ENCODE peak calls at places on chromosomes 3 and 15, in five cellular contexts. One of them, this sample, is unnamed.

GRCh38 chr3:129793356-129793755 is 100.2 kb downstream of the TMCC1 start:
- DNase-seq in HEK293T: no peak
- DNase-seq in HepG2: peak
- DNase-seq in H1: no peak
- DNase-seq in GM12878: no peak
- DNase-seq in this sample: no peak

GRCh38 chr15:73153447-73153846 is 101.2 kb downstream of the NEO1 start:
- DNase-seq in H1: no peak
- DNase-seq in GM12878: no peak
- DNase-seq in HepG2: no peak
- DNase-seq in HEK293T: no peak
- DNase-seq in this sample: no peak

GRCh38 chr3:5186089-5186853 is 1.2 kb upstream of the EDEM1 start:
- DNase-seq in GM12878: no peak
- DNase-seq in H1: no peak
- DNase-seq in HEK293T: no peak
- DNase-seq in HepG2: no peak
- DNase-seq in this sample: no peak

GRCh38 chr3:64489361-64490044 is 198.3 kb downstream of the ADAMTS9 start:
- DNase-seq in GM12878: no peak
- DNase-seq in HepG2: no peak
- DNase-seq in H1: peak
- DNase-seq in HEK293T: peak
- DNase-seq in this sample: peak

GRCh38 chr15:63086271-63086670 is 35.4 kb upstream of the LACTB start:
- DNase-seq in HEK293T: no peak
- DNase-seq in GM12878: no peak
- DNase-seq in HepG2: no peak
- DNase-seq in H1: no peak
- DNase-seq in this sample: no peak

GRCh38 chr3:184299488-184300376 is 691 bp downstream of the PSMD2 start:
- DNase-seq in HEK293T: no peak
- DNase-seq in GM12878: no peak
- DNase-seq in HepG2: no peak
- DNase-seq in H1: no peak
- DNase-seq in this sample: no peak

GRCh38 chr3:152258448-152259302 is 10.1 kb upstream of the MBNL1 start:
- DNase-seq in HEK293T: no peak
- DNase-seq in GM12878: no peak
- DNase-seq in HepG2: peak
- DNase-seq in H1: no peak
- DNase-seq in this sample: no peak

GRCh38 chr15:66151809-66152208 is 101.7 kb downstream of the MEGF11 start:
- DNase-seq in HepG2: no peak
- DNase-seq in GM12878: no peak
- DNase-seq in H1: no peak
- DNase-seq in HEK293T: no peak
- DNase-seq in this sample: no peak

GRCh38 chr3:42118762-42119361 is 27.7 kb downstream of the TRAK1 start:
- DNase-seq in H1: no peak
- DNase-seq in HepG2: peak
- DNase-seq in GM12878: peak
- DNase-seq in HEK293T: peak
- DNase-seq in this sample: peak

GRCh38 chr3:168341192-168341816 is 245.6 kb upstream of the GOLIM4 start:
- DNase-seq in HepG2: no peak
- DNase-seq in HEK293T: no peak
- DNase-seq in GM12878: no peak
- DNase-seq in H1: no peak
- DNase-seq in this sample: no peak

GRCh38 chr3:177528306-177529070 is 331.2 kb upstream of the TBL1XR1 start:
- DNase-seq in HEK293T: no peak
- DNase-seq in GM12878: no peak
- DNase-seq in H1: no peak
- DNase-seq in HepG2: no peak
- DNase-seq in this sample: no peak

GRCh38 chr3:187966636-187967035 is 187.3 kb upstream of the LPP start:
- DNase-seq in HepG2: no peak
- DNase-seq in H1: no peak
- DNase-seq in GM12878: no peak
- DNase-seq in HEK293T: no peak
- DNase-seq in this sample: no peak

GRCh38 chr3:171122212-171122611 is 95.7 kb upstream of the SLC2A2 start:
- DNase-seq in H1: no peak
- DNase-seq in HepG2: no peak
- DNase-seq in HEK293T: no peak
- DNase-seq in GM12878: no peak
- DNase-seq in this sample: no peak

GRCh38 chr3:143337387-143337786 is 217.8 kb downstream of the CHST2 start:
- DNase-seq in HEK293T: no peak
- DNase-seq in GM12878: no peak
- DNase-seq in HepG2: no peak
- DNase-seq in H1: no peak
- DNase-seq in this sample: no peak

GRCh38 chr3:69009559-69010410 is 3.7 kb downstream of the EOGT start:
- DNase-seq in GM12878: no peak
- DNase-seq in H1: no peak
- DNase-seq in HepG2: no peak
- DNase-seq in HEK293T: no peak
- DNase-seq in this sample: peak

GRCh38 chr3:126056681-126057546 is 27.0 kb downstream of the SLC41A3 start:
- DNase-seq in GM12878: no peak
- DNase-seq in H1: no peak
- DNase-seq in HepG2: peak
- DNase-seq in HEK293T: peak
- DNase-seq in this sample: no peak

GRCh38 chr3:47949979-47950378 is 66.2 kb downstream of the MAP4 start:
- DNase-seq in GM12878: no peak
- DNase-seq in H1: no peak
- DNase-seq in HEK293T: no peak
- DNase-seq in HepG2: peak
- DNase-seq in this sample: no peak

GRCh38 chr3:47954562-47954961 is 61.7 kb downstream of the MAP4 start:
- DNase-seq in HEK293T: no peak
- DNase-seq in HepG2: peak
- DNase-seq in GM12878: no peak
- DNase-seq in H1: no peak
- DNase-seq in this sample: no peak

GRCh38 chr3:47950453-47950852 is 65.8 kb downstream of the MAP4 start:
- DNase-seq in H1: no peak
- DNase-seq in HepG2: no peak
- DNase-seq in HEK293T: no peak
- DNase-seq in GM12878: no peak
- DNase-seq in this sample: no peak
- TF ChIP-seq SUZ12 in H1: no peak
- TF ChIP-seq SUZ12 in HepG2: no peak
- TF ChIP-seq SUZ12 in HEK293T: no peak
- TF ChIP-seq SUZ12 in GM12878: no peak
- TF ChIP-seq SUZ12 in this sample: no peak

GRCh38 chr15:83671603-83672002 is 17.7 kb downstream of the ADAMTSL3 start:
- DNase-seq in GM12878: no peak
- DNase-seq in H1: no peak
- DNase-seq in HepG2: no peak
- DNase-seq in HEK293T: no peak
- DNase-seq in this sample: no peak
- TF ChIP-seq SUZ12 in GM12878: no peak
- TF ChIP-seq SUZ12 in H1: no peak
- TF ChIP-seq SUZ12 in HepG2: no peak
- TF ChIP-seq SUZ12 in HEK293T: no peak
- TF ChIP-seq SUZ12 in this sample: no peak

DNA sequence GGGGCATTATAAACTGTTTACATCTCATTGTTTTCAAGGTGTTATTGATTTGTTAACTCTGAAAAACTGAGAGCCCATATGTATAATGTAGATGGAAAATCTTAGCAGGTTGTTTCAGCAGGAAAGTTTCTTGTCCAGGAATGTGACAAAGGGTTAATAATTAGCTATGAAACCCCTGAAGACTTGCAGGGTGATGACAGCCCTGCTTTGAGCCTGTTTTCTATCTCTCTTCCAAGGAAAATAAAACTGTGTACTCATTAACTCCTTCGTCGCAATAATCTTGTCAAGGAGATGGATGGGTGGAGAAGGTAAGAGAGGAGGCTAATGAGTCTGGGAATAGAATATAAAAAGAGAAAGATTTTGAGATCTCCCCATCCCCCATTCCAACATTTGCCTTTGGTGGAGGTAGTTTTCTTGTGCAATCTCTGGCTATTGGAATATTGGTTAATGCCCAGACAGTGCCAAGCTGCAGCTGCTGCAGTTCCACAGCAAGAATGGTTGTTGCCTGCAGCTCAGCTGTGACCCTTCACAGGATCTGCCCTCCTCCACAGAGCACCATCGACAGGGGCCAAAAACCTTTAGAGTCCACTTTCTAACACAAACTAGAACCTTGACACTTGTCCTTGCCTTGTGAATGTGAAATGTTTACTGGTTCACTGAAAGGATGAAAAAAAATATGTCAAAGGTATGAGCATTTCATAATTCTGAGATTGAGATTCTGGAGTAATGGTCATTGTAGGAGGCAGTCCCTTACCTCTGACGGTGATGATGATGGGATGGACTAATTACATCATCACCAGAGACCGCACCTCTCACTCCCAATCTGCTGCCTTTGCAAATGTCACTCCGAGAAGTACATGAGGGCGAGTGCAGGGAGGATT is 4.2 kb upstream of the LRIG1 start:
- DNase-seq in HEK293T: no peak
- DNase-seq in HepG2: no peak
- DNase-seq in GM12878: no peak
- DNase-seq in H1: no peak
- DNase-seq in this sample: no peak
- TF ChIP-seq SUZ12 in HEK293T: no peak
- TF ChIP-seq SUZ12 in HepG2: no peak
- TF ChIP-seq SUZ12 in GM12878: no peak
- TF ChIP-seq SUZ12 in H1: no peak
- TF ChIP-seq SUZ12 in this sample: no peak

GRCh38 chr15:77507151-77507847 is 86.6 kb downstream of the HMG20A start:
- DNase-seq in GM12878: no peak
- DNase-seq in H1: no peak
- DNase-seq in HepG2: no peak
- DNase-seq in HEK293T: no peak
- DNase-seq in this sample: no peak
- TF ChIP-seq SUZ12 in GM12878: no peak
- TF ChIP-seq SUZ12 in H1: no peak
- TF ChIP-seq SUZ12 in HepG2: no peak
- TF ChIP-seq SUZ12 in HEK293T: no peak
- TF ChIP-seq SUZ12 in this sample: no peak

DNA sequence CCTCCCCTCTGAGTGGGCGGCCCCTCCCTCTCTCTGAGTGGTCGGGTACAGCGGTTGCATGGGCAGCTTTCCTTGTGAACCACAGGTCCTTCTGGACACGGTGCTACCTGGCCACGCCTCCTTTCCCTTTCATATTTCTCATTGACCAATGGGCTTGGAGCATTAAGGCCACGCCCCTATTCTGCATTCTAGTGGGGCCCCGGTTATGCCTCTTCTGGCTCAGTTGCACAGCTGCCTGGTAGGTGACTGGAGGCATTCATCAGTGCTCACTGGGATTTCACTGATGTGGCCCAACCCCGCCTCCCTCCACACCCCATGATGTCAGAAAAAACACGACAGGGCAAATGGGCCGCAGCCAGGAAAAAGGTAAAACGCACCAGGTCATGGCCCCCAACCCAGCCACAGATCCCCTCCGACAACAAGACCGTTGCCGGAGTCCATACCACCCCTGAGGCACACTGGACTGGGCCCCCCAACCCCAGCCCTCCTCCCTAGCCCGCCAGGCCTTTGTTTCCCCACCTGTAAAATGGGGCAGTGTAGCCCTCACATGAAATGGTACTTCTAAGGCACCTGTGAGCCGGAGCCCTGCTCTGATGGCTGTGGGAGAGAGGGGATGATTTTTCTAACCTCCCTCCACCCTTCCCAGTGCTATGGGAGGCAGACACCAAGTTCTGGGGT is 26.3 kb downstream of the NGRN start:
- DNase-seq in HepG2: peak
- DNase-seq in H1: no peak
- DNase-seq in HEK293T: peak
- DNase-seq in GM12878: no peak
- DNase-seq in this sample: no peak
- TF ChIP-seq SUZ12 in HepG2: no peak
- TF ChIP-seq SUZ12 in H1: no peak
- TF ChIP-seq SUZ12 in HEK293T: no peak
- TF ChIP-seq SUZ12 in GM12878: no peak
- TF ChIP-seq SUZ12 in this sample: no peak

GRCh38 chr3:30458376-30458775 is 148.0 kb upstream of the TGFBR2 start:
- DNase-seq in GM12878: no peak
- DNase-seq in HepG2: no peak
- DNase-seq in H1: no peak
- DNase-seq in HEK293T: no peak
- DNase-seq in this sample: no peak

GRCh38 chr3:30458781-30459180 is 147.6 kb upstream of the TGFBR2 start:
- DNase-seq in GM12878: no peak
- DNase-seq in HepG2: no peak
- DNase-seq in HEK293T: no peak
- DNase-seq in H1: no peak
- DNase-seq in this sample: no peak

GRCh38 chr3:30455840-30456239 is 150.6 kb upstream of the TGFBR2 start:
- DNase-seq in GM12878: no peak
- DNase-seq in HepG2: no peak
- DNase-seq in HEK293T: no peak
- DNase-seq in H1: no peak
- DNase-seq in this sample: no peak

GRCh38 chr3:30456263-30456662 is 150.1 kb upstream of the TGFBR2 start:
- DNase-seq in H1: no peak
- DNase-seq in GM12878: no peak
- DNase-seq in HEK293T: no peak
- DNase-seq in HepG2: no peak
- DNase-seq in this sample: no peak

DNA sequence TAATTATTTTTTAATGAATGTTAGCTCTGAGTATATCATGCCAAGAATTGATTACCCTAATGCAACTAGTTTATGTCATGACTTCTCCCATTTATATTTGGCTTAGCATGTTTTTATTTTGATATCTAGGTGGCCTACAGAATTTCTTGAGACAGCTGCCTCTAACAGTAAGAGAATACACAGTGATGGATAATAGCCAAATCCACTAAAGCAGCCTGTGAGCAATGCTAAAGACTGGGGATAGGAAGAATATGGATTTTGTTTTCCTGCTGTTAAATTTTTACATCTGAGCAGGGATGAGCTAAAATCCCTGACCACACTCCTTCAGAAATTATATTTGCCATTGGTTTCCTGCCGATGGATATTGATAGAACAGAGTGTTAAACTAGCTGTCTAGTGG is 149.3 kb upstream of the TGFBR2 start:
- DNase-seq in H1: no peak
- DNase-seq in HepG2: no peak
- DNase-seq in GM12878: no peak
- DNase-seq in HEK293T: no peak
- DNase-seq in this sample: no peak
- TF ChIP-seq SUZ12 in H1: no peak
- TF ChIP-seq SUZ12 in HepG2: no peak
- TF ChIP-seq SUZ12 in GM12878: no peak
- TF ChIP-seq SUZ12 in HEK293T: no peak
- TF ChIP-seq SUZ12 in this sample: no peak